ENCODE peak calls at places on chromosomes 3 and 15, in five cellular contexts. One of them, this sample, is unnamed.

GRCh38 chr3:149832086-149832485 is 19.1 kb downstream of the RNF13 start:
- DNase-seq in WTC11: no peak
- DNase-seq in astrocyte of the spinal cord: no peak
- DNase-seq in cardiac muscle cell: no peak
- DNase-seq in breast epithelium: no peak
- DNase-seq in this sample: no peak

GRCh38 chr3:52277071-52277964 is 1.1 kb downstream of the WDR82 start:
- DNase-seq in WTC11: peak
- DNase-seq in astrocyte of the spinal cord: peak
- DNase-seq in cardiac muscle cell: peak
- DNase-seq in breast epithelium: peak
- DNase-seq in this sample: no peak

GRCh38 chr3:186939536-186939935 is 9.2 kb downstream of the ST6GAL1 start:
- DNase-seq in WTC11: no peak
- DNase-seq in astrocyte of the spinal cord: no peak
- DNase-seq in cardiac muscle cell: no peak
- DNase-seq in breast epithelium: no peak
- DNase-seq in this sample: no peak

GRCh38 chr3:102177075-102177755 is 257.6 kb upstream of the ZPLD1 start:
- DNase-seq in WTC11: no peak
- DNase-seq in astrocyte of the spinal cord: no peak
- DNase-seq in cardiac muscle cell: no peak
- DNase-seq in breast epithelium: no peak
- DNase-seq in this sample: no peak

GRCh38 chr3:189168711-189169110 is 3.1 kb upstream of the TPRG1 start:
- DNase-seq in WTC11: no peak
- DNase-seq in astrocyte of the spinal cord: no peak
- DNase-seq in cardiac muscle cell: no peak
- DNase-seq in breast epithelium: no peak
- DNase-seq in this sample: no peak

GRCh38 chr3:31502803-31503221 is 29.9 kb upstream of the STT3B start:
- DNase-seq in WTC11: no peak
- DNase-seq in astrocyte of the spinal cord: no peak
- DNase-seq in cardiac muscle cell: no peak
- DNase-seq in breast epithelium: no peak
- DNase-seq in this sample: no peak

GRCh38 chr15:81111510-81112375 is 22.3 kb upstream of the CFAP161 start:
- DNase-seq in WTC11: no peak
- DNase-seq in astrocyte of the spinal cord: no peak
- DNase-seq in cardiac muscle cell: no peak
- DNase-seq in breast epithelium: no peak
- DNase-seq in this sample: no peak

GRCh38 chr15:40722354-40722753 is 27.4 kb downstream of the RAD51 start:
- DNase-seq in WTC11: no peak
- DNase-seq in astrocyte of the spinal cord: no peak
- DNase-seq in cardiac muscle cell: no peak
- DNase-seq in breast epithelium: no peak
- DNase-seq in this sample: no peak

GRCh38 chr15:100914876-100915275 is 4.3 kb upstream of the LRRK1 start:
- DNase-seq in WTC11: no peak
- DNase-seq in astrocyte of the spinal cord: no peak
- DNase-seq in cardiac muscle cell: peak
- DNase-seq in breast epithelium: no peak
- DNase-seq in this sample: no peak

GRCh38 chr3:38640661-38641441 is 8.6 kb downstream of the SCN5A start:
- DNase-seq in WTC11: peak
- DNase-seq in astrocyte of the spinal cord: no peak
- DNase-seq in cardiac muscle cell: no peak
- DNase-seq in breast epithelium: peak
- DNase-seq in this sample: no peak

GRCh38 chr3:38637906-38638305 is 11.6 kb downstream of the SCN5A start:
- DNase-seq in WTC11: no peak
- DNase-seq in astrocyte of the spinal cord: no peak
- DNase-seq in cardiac muscle cell: no peak
- DNase-seq in breast epithelium: no peak
- DNase-seq in this sample: no peak

GRCh38 chr3:38636881-38637280 is 12.6 kb downstream of the SCN5A start:
- DNase-seq in WTC11: no peak
- DNase-seq in astrocyte of the spinal cord: no peak
- DNase-seq in cardiac muscle cell: no peak
- DNase-seq in breast epithelium: no peak
- DNase-seq in this sample: no peak

GRCh38 chr3:38636464-38636863 is 13.0 kb downstream of the SCN5A start:
- DNase-seq in WTC11: no peak
- DNase-seq in astrocyte of the spinal cord: no peak
- DNase-seq in cardiac muscle cell: no peak
- DNase-seq in breast epithelium: no peak
- DNase-seq in this sample: no peak

DNA sequence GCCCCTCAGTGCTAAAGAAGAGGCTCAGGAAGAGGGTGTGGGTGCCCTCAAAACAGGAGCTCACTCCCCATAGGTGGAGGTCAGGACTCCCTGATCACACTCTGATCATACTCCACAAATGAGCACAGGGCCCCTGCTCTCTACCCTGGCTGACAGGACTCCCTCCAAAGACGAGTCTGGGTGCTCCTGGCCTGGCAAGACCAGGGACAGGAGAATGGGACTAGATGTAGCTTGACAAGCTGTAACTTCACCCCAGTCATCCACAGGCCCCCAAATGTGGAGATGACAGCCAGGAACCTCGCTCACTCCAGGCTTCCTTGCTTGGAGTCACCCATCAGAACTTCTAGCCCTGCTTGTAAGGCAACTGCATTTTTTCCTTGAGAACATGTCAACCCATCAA is 11.1 kb downstream of the SCN5A start:
- DNase-seq in WTC11: no peak
- DNase-seq in astrocyte of the spinal cord: no peak
- DNase-seq in cardiac muscle cell: no peak
- DNase-seq in breast epithelium: no peak
- DNase-seq in this sample: no peak
- TF ChIP-seq CTCF in WTC11: no peak
- TF ChIP-seq CTCF in astrocyte of the spinal cord: no peak
- TF ChIP-seq CTCF in cardiac muscle cell: no peak
- TF ChIP-seq CTCF in breast epithelium: no peak
- TF ChIP-seq CTCF in this sample: no peak

GRCh38 chr3:157077565-157077991 is 82.4 kb downstream of the CCNL1 start:
- DNase-seq in WTC11: no peak
- DNase-seq in astrocyte of the spinal cord: no peak
- DNase-seq in cardiac muscle cell: no peak
- DNase-seq in breast epithelium: no peak
- DNase-seq in this sample: no peak
- TF ChIP-seq CTCF in WTC11: no peak
- TF ChIP-seq CTCF in astrocyte of the spinal cord: peak
- TF ChIP-seq CTCF in cardiac muscle cell: no peak
- TF ChIP-seq CTCF in breast epithelium: no peak
- TF ChIP-seq CTCF in this sample: no peak

DNA sequence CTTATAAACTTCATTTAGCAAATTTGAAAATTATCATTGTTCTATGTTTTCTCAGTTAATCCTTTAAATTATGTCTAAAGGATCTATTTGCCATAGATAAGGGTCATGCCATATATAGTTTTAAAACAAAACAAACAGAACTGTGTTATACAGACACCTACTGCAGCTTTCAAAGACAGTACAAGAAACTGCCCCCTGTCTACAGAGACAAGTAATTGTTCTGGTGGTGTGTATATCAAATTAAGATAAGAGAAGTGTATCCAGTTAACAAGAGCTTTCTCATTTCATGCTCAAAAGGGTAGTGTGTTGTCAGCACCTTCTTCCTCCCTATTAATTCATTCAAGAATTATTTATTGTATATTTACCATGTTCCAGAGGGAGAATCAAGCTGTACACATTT is 201.2 kb downstream of the FMN1 start:
- DNase-seq in WTC11: no peak
- DNase-seq in astrocyte of the spinal cord: peak
- DNase-seq in cardiac muscle cell: peak
- DNase-seq in breast epithelium: no peak
- DNase-seq in this sample: no peak
- TF ChIP-seq CTCF in WTC11: no peak
- TF ChIP-seq CTCF in astrocyte of the spinal cord: peak
- TF ChIP-seq CTCF in cardiac muscle cell: peak
- TF ChIP-seq CTCF in breast epithelium: no peak
- TF ChIP-seq CTCF in this sample: no peak

DNA sequence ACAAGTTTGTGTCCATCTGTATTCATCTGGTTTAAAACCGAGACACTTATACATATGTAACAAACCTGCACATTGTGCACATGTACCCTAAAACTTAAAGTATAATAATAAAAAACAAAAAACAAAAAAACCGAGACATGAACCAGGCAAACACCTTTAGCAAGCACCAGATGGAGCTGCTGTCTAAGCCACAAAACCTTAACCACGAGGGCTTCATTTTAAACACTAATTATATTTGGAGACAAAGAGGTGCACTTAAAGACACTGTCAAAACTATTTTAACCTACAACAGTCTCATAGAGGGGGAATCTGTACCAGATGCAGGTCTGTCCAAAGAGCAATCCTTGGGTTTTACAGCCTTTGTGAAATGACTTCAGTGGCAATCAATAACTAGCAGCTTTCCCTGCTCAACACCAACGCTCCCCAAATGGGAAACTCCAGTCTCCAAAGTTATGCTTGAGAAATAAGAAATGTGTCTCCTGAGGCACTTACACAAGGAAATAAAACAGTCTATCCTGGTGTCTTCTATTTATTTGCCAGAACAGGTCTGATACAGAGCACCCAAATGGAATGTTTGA is 115.7 kb upstream of the TSPAN3 start:
- DNase-seq in WTC11: no peak
- DNase-seq in astrocyte of the spinal cord: peak
- DNase-seq in cardiac muscle cell: peak
- DNase-seq in breast epithelium: no peak
- DNase-seq in this sample: no peak
- TF ChIP-seq CTCF in WTC11: no peak
- TF ChIP-seq CTCF in astrocyte of the spinal cord: peak
- TF ChIP-seq CTCF in cardiac muscle cell: peak
- TF ChIP-seq CTCF in breast epithelium: no peak
- TF ChIP-seq CTCF in this sample: peak

GRCh38 chr15:60102748-60103147 is 98.6 kb downstream of the FOXB1 start:
- DNase-seq in WTC11: no peak
- DNase-seq in astrocyte of the spinal cord: no peak
- DNase-seq in cardiac muscle cell: no peak
- DNase-seq in breast epithelium: no peak
- DNase-seq in this sample: no peak
- TF ChIP-seq CTCF in WTC11: no peak
- TF ChIP-seq CTCF in astrocyte of the spinal cord: no peak
- TF ChIP-seq CTCF in cardiac muscle cell: no peak
- TF ChIP-seq CTCF in breast epithelium: no peak
- TF ChIP-seq CTCF in this sample: no peak

This sample was measured in CD14-positive monocyte.